ENCODE peak calls at places on chromosomes 6 and 20, in four cellular contexts. S is lower lobe of right lung, N is cardiac muscle cell, P is GM12891. Q is an unnamed sample.

GRCh38 chr6:47075741-47076421 is 33.7 kb upstream of the ADGRF1 start:
- DNase-seq in S (no peak), N (no peak), P (no peak), Q (no peak)

GRCh38 chr6:143027058-143027457 is 33.6 kb upstream of the AIG1 start:
- DNase-seq in S (peak; percentile 48), N (peak; percentile 57), P (no peak), Q (peak; percentile 28)

GRCh38 chr20:61046721-61047351 is 205.2 kb upstream of the CDH4 start:
- DNase-seq in S (no peak), N (no peak), P (no peak), Q (no peak)

GRCh38 chr6:27188885-27189418 is 58.5 kb upstream of the PRSS16 start:
- DNase-seq in S (peak; percentile 60), N (peak; percentile 89), P (no peak), Q (peak; percentile 91)

GRCh38 chr6:44641344-44641743 is 253.8 kb downstream of the CDC5L start:
- DNase-seq in S (no peak), N (no peak), P (no peak), Q (no peak)

GRCh38 chr6:112575309-112575834 is 228.2 kb downstream of the RFPL4B start:
- DNase-seq in S (no peak), N (no peak), P (no peak), Q (no peak)

GRCh38 chr6:108578595-108579038 is 17.9 kb downstream of the FOXO3 start:
- DNase-seq in S (no peak), N (no peak), P (no peak), Q (no peak)

GRCh38 chr20:4507288-4507719 is 214.4 kb upstream of the PRND start:
- DNase-seq in S (no peak), N (no peak), P (no peak), Q (no peak)

GRCh38 chr6:81981812-81982211 is 229.3 kb upstream of the TENT5A start:
- DNase-seq in S (no peak), N (no peak), P (no peak), Q (no peak)

GRCh38 chr6:28336284-28337024 is 506 bp upstream of the ZSCAN31 start:
- DNase-seq in S (no peak), N (peak; percentile 55), P (no peak), Q (no peak)

GRCh38 chr6:37020426-37021211 is 15.2 kb downstream of the FGD2 start:
- DNase-seq in S (no peak), N (no peak), P (no peak), Q (no peak)

GRCh38 chr6:42407379-42407778 is 44.3 kb downstream of the TRERF1 start:
- DNase-seq in S (no peak), N (no peak), P (no peak), Q (no peak)

GRCh38 chr20:31877684-31878083 is 7.2 kb downstream of the TTLL9 start:
- DNase-seq in S (no peak), N (no peak), P (no peak), Q (no peak)

GRCh38 chr6:166598441-166599138 is 12.1 kb upstream of the RAMACL start:
- DNase-seq in S (no peak), N (no peak), P (no peak), Q (peak; percentile 22)

GRCh38 chr20:44997171-44997570 is 30.9 kb downstream of the STK4 start:
- DNase-seq in S (no peak), N (no peak), P (no peak), Q (no peak)

GRCh38 chr6:37777272-37777736 is 42.2 kb upstream of the ZFAND3 start:
- DNase-seq in S (no peak), N (peak; percentile 44), P (no peak), Q (no peak)

GRCh38 chr6:38673397-38674165 is 29.4 kb downstream of the GLO1 start:
- DNase-seq in S (no peak), N (no peak), P (no peak), Q (no peak)

GRCh38 chr6:149273318-149273717 is 44.2 kb upstream of the TAB2 start:
- DNase-seq in S (peak; percentile 70), N (no peak), P (no peak), Q (no peak)

GRCh38 chr6:90411292-90411781 is 114.7 kb upstream of the BACH2 start:
- DNase-seq in S (no peak), N (no peak), P (no peak), Q (no peak)

GRCh38 chr20:32582659-32583580 is 2.2 kb downstream of the NOL4L start:
- DNase-seq in S (no peak), N (peak; percentile 83), P (no peak), Q (no peak)

GRCh38 chr20:22462975-22463914 is 121.1 kb downstream of the FOXA2 start:
- DNase-seq in S (no peak), N (no peak), P (no peak), Q (no peak)

GRCh38 chr6:139378882-139379341 is 4.5 kb upstream of the CITED2 start:
- DNase-seq in S (no peak), N (no peak), P (no peak), Q (no peak)

GRCh38 chr6:136647363-136647763 is 97.1 kb upstream of the MAP7 start:
- DNase-seq in S (no peak), N (no peak), P (no peak), Q (no peak)

GRCh38 chr20:17501701-17502100 is 29.5 kb downstream of the BFSP1 start:
- DNase-seq in S (no peak), N (no peak), P (no peak), Q (no peak)

GRCh38 chr6:7594579-7595125 is 4.7 kb downstream of the SNRNP48 start:
- DNase-seq in S (no peak), N (peak; percentile 49), P (no peak), Q (no peak)

GRCh38 chr20:58923117-58923712 is 57.8 kb upstream of the NELFCD start:
- DNase-seq in S (no peak), N (no peak), P (no peak), Q (no peak)

GRCh38 chr6:43938178-43939101 is 168.4 kb downstream of the VEGFA start:
- DNase-seq in S (no peak), N (peak; percentile 78), P (no peak), Q (no peak)

GRCh38 chr6:128508588-128509296 is 11.7 kb downstream of the PTPRK start:
- DNase-seq in S (no peak), N (no peak), P (no peak), Q (no peak)

GRCh38 chr6:45377555-45378323 is at the start of gene SUPT3H:
- DNase-seq in S (peak; percentile 94), N (peak; percentile 96), P (peak; percentile 75), Q (peak; percentile 93)

GRCh38 chr6:13668291-13668928 is 43.2 kb downstream of the RANBP9 start:
- DNase-seq in S (no peak), N (no peak), P (no peak), Q (no peak)

GRCh38 chr20:49790077-49790798 is 22.4 kb upstream of the SLC9A8 start:
- DNase-seq in S (no peak), N (no peak), P (no peak), Q (no peak)

GRCh38 chr20:38453941-38454340 is 18.7 kb upstream of the RALGAPB start:
- DNase-seq in S (no peak), N (no peak), P (no peak), Q (no peak)